ENCODE peak calls at places on chromosome 4, in four cellular contexts. A is stimulated activated CD4-positive, alpha-beta T cell treated with anti-CD3 and anti-CD28 coated beads, Interleukin-15, amount 100 ng/mL, for 1 hour; D is BJ; J is CD8-positive, alpha-beta T cell. V is an unnamed sample.

GRCh38 chr4:185811509-185812364 is at the start of gene SORBS2:
- DNase-seq in A (no peak), D (no peak), J (no peak), V (no peak)

GRCh38 chr4:8157944-8158709 is 486 bp downstream of the ABLIM2 start:
- DNase-seq in A (no peak), D (no peak), J (no peak), V (no peak)

GRCh38 chr4:25993564-25994185 is 79.7 kb downstream of the SMIM20 start:
- DNase-seq in A (no peak), D (no peak), J (no peak), V (no peak)

GRCh38 chr4:6701371-6701770 is 7.7 kb downstream of the S100P start:
- DNase-seq in A (no peak), D (no peak), J (peak), V (no peak)

GRCh38 chr4:10085386-10085785 is 31.2 kb downstream of the WDR1 start:
- DNase-seq in A (no peak), D (no peak), J (no peak), V (no peak)

GRCh38 chr4:38310446-38311043 is 350.3 kb downstream of the PTTG2 start:
- DNase-seq in A (peak), D (no peak), J (peak), V (peak)

GRCh38 chr4:5751918-5752802 is 41.2 kb downstream of the EVC start:
- DNase-seq in A (no peak), D (no peak), J (no peak), V (no peak)

GRCh38 chr4:56990109-56990508 is 11.4 kb downstream of the POLR2B start:
- DNase-seq in A (no peak), D (no peak), J (no peak), V (no peak)

GRCh38 chr4:181319629-181320028 is 923.6 kb upstream of the TENM3 start:
- DNase-seq in A (no peak), D (no peak), J (no peak), V (no peak)

GRCh38 chr4:2858451-2859217 is 15.0 kb downstream of the ADD1 start:
- DNase-seq in A (no peak), D (no peak), J (no peak), V (no peak)

GRCh38 chr4:3786196-3786869 is 20.1 kb downstream of the ADRA2C start:
- DNase-seq in A (no peak), D (no peak), J (no peak), V (no peak)

GRCh38 chr4:147480891-147481576 is at the start of gene EDNRA:
- DNase-seq in A (no peak), D (no peak), J (no peak), V (no peak)

GRCh38 chr4:162700358-162700757 is 466.3 kb downstream of the NAF1 start:
- DNase-seq in A (no peak), D (no peak), J (no peak), V (no peak)

GRCh38 chr4:173040200-173040599 is 128.4 kb upstream of the GALNT7 start:
- DNase-seq in A (no peak), D (no peak), J (no peak), V (no peak)

GRCh38 chr4:76614589-76614988 is 179.6 kb downstream of the SHROOM3 start:
- DNase-seq in A (no peak), D (peak), J (no peak), V (no peak)

GRCh38 chr4:122963222-122963621 is 40.8 kb upstream of the NUDT6 start:
- DNase-seq in A (no peak), D (no peak), J (no peak), V (no peak)

GRCh38 chr4:105155426-105155825 is 8.8 kb downstream of the TET2 start:
- DNase-seq in A (no peak), D (no peak), J (no peak), V (no peak)

GRCh38 chr4:7861440-7861881 is 78.2 kb downstream of the AFAP1 start:
- DNase-seq in A (no peak), D (peak), J (no peak), V (no peak)

GRCh38 chr4:56217383-56217890 is 169.9 kb downstream of the AASDH start:
- DNase-seq in A (no peak), D (no peak), J (no peak), V (no peak)

GRCh38 chr4:180641495-180641894 is 1601.7 kb upstream of the TENM3 start:
- DNase-seq in A (no peak), D (no peak), J (no peak), V (no peak)

GRCh38 chr4:44580231-44580630 is 71.2 kb downstream of the YIPF7 start:
- DNase-seq in A (no peak), D (no peak), J (no peak), V (no peak)

GRCh38 chr4:24763631-24764302 is 31.6 kb upstream of the SOD3 start:
- DNase-seq in A (no peak), D (peak), J (no peak), V (no peak)

GRCh38 chr4:38058186-38058585 is 98.0 kb downstream of the PTTG2 start:
- DNase-seq in A (no peak), D (no peak), J (no peak), V (no peak)

V was measured in stimulated activated CD8-positive, alpha-beta memory T cell treated with anti-CD3 and anti-CD28 coated beads, Interleukin-2, amount 100 ng/mL, for 1 hour.